ENCODE peak calls at places on chromosomes 11 and 22, in six cellular contexts. K is mesendoderm, F is kidney epithelial cell, A is fibroblast of lung, Z is OCI-LY7, J is HL-60. S is an unnamed sample.

GRCh38 chr11:118265954-118266353 is 1.9 kb upstream of the MPZL2 start:
- DNase-seq in Z (no peak), J (no peak), F (no peak), K (no peak), A (no peak), S (no peak)

GRCh38 chr11:76654310-76654851 is 16.2 kb downstream of the LRRC32 start:
- DNase-seq in K (peak; percentile 48), Z (no peak), F (no peak), J (no peak), A (peak; percentile 99), S (peak; percentile 78)

GRCh38 chr11:71947498-71947897 is 18.7 kb downstream of the RNF121 start:
- DNase-seq in A (peak; percentile 5), Z (no peak), J (no peak), F (no peak), K (no peak), S (no peak)

GRCh38 chr22:49362393-49362792 is 465.3 kb downstream of the BRD1 start:
- DNase-seq in K (no peak), A (no peak), Z (no peak), J (no peak), F (no peak), S (no peak)

GRCh38 chr22:36136988-36137387 is 23.6 kb downstream of the APOL3 start:
- DNase-seq in F (no peak), J (no peak), Z (no peak), A (peak; percentile 46), K (no peak), S (peak; percentile 28)

GRCh38 chr11:27699926-27700350 is 317 bp downstream of the BDNF start:
- DNase-seq in A (no peak), F (no peak), Z (no peak), J (no peak), K (no peak), S (no peak)

GRCh38 chr11:112526699-112527410 is 266.2 kb upstream of the PLET1 start:
- DNase-seq in J (no peak), A (no peak), Z (no peak), F (no peak), K (peak; percentile 53), S (no peak)

GRCh38 chr11:19389787-19390303 is 149.1 kb upstream of the E2F8 start:
- DNase-seq in A (peak; percentile 85), J (no peak), F (no peak), K (no peak), Z (no peak), S (peak; percentile 60)

GRCh38 chr11:26613759-26614158 is 41.7 kb upstream of the MUC15 start:
- DNase-seq in A (no peak), J (no peak), F (no peak), K (no peak), Z (no peak), S (no peak)

GRCh38 chr11:70628881-70629844 is 230.8 kb downstream of the CTTN start:
- DNase-seq in Z (no peak), K (no peak), F (no peak), J (no peak), A (no peak), S (no peak)

GRCh38 chr11:70912226-70912840 is 340.0 kb downstream of the SHANK2 start:
- DNase-seq in F (peak; percentile 28), J (no peak), K (no peak), Z (no peak), A (no peak), S (no peak)

GRCh38 chr11:115081972-115082371 is 403.6 kb downstream of the NXPE2 start:
- DNase-seq in J (no peak), F (no peak), Z (no peak), A (no peak), K (no peak), S (no peak)

GRCh38 chr11:16372355-16372754 is 16.0 kb upstream of the SOX6 start:
- DNase-seq in K (no peak), A (no peak), F (no peak), Z (no peak), J (no peak), S (no peak)

GRCh38 chr11:119843760-119844330 is 114.8 kb upstream of the NECTIN1 start:
- DNase-seq in A (no peak), K (peak; percentile 26), Z (no peak), J (no peak), F (no peak), S (no peak)

GRCh38 chr11:128450882-128451647 is 136.3 kb downstream of the ETS1 start:
- DNase-seq in A (no peak), K (no peak), Z (no peak), J (no peak), F (no peak), S (no peak)

GRCh38 chr11:130390071-130390758 is 38.2 kb downstream of the ADAMTS8 start:
- DNase-seq in Z (peak; percentile 9), F (no peak), A (peak; percentile 88), J (no peak), K (peak; percentile 71), S (peak; percentile 31)

GRCh38 chr11:114609429-114609828 is 13.8 kb upstream of the NXPE4 start:
- DNase-seq in A (no peak), J (no peak), K (no peak), Z (no peak), F (no peak), S (no peak)

GRCh38 chr11:126414615-126415014 is 59.1 kb downstream of the ST3GAL4 start:
- DNase-seq in Z (no peak), F (no peak), K (no peak), J (no peak), A (no peak), S (no peak)

GRCh38 chr11:126415128-126415527 is 59.6 kb downstream of the ST3GAL4 start:
- DNase-seq in A (peak; percentile 96), J (no peak), F (no peak), K (no peak), Z (no peak), S (peak; percentile 38)

GRCh38 chr11:126417463-126417862 is 62.0 kb downstream of the ST3GAL4 start:
- DNase-seq in Z (no peak), F (no peak), K (no peak), J (no peak), A (no peak), S (no peak)

GRCh38 chr11:126415669-126416420 is 60.4 kb downstream of the ST3GAL4 start:
- DNase-seq in K (no peak), Z (no peak), J (no peak), A (peak; percentile 93), F (no peak), S (no peak)

DNA sequence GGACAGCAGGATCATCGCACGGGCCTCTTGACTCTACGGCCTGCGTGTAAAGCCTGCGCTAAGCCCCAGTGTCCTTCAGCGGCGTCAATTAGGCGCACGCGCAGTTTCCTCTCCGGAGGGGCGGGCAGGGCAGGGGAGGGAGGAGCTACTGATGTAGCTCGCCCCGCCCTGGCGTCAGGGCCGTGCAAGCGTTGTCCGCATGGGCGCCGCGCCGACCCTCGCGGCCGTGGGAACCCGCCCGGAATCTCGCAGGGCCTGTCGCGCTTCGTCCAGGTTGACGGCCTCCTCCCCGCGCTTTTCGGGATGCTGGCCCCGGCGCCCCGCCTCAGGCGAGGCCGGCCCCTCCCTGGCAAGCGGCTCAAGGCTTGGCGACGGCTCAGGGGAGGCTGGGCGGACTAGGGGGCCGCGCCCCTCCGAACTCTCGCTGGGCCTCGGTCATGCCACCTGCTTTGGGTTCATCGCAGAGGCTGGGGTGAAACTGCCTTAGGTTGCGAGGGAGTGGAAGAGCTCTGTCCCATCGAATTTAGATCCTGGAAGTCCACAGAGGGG is 61.1 kb downstream of the ST3GAL4 start:
- DNase-seq in A (peak; percentile 84), Z (peak; percentile 62), F (no peak), J (no peak), K (peak; percentile 77), S (peak; percentile 28)
- H3K4me3 ChIP-seq in A (peak overlapping the region; percentile 15), Z (peak overlapping the region; percentile 54), F (peak overlapping the region; percentile 43), J (no peak overlapping the region), K (no peak overlapping the region), S (peak overlapping the region; percentile 53)

DNA sequence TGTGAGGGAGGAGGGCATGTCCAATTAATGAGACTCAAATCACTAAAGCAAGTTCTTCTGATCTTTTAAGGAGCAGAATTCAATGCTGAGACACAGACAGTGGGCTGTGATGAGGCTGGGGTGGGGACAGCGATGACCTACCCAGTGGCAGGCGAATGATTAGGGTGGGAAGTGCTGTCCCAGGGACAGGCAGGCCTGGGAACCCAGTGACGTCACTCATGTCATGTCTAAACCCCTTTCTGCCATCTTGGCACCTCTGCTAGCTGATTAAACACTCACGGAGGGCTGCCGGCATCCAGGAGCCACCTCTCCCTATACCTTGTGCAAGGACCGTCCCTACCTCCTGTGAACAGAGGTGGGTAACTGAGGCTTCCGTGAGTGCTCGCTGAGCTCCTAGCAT is 1235.2 kb downstream of the TBC1D22A start:
- DNase-seq in Z (no peak), F (no peak), J (no peak), A (no peak), K (no peak), S (no peak)
- H3K4me3 ChIP-seq in Z (no peak overlapping the region), F (no peak overlapping the region), J (no peak overlapping the region), A (no peak overlapping the region), K (no peak overlapping the region), S (no peak overlapping the region)

DNA sequence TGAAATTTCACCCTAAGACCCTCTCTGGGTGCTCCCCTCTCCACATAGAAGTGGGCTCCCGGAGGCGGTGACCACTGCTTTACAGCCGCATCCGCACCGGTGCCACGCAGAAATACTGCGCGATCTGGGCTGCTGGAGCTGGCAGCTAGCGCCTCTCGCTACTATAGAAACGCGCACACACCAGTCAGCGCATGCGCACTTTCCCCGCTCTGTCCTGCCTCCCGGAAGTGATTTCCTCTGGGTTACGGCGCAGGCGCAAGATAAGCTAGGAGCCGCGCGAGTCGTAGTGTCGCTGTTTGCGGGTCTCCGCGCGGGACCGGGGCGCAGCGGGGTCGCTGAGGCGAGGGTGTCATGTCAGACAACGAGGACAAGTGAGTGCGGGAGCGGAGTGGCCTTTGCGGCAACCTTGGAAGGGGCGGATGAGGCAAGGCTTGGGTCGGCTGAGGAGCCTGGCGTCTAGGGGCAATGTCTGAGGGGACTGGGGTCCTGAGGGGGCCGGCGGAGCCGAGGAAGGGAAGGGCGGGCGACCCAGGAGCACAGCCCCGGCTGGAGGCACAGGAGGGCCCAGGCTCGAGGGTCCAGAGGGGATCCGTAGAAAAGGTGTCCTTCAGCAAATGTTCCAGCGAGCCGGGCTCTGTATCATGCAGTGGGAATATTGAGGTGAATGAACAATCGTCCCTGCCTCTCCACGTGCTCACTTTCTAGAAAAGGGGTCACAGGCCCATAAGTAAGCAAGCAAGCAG is at the start of the genes C22orf23 and POLR2F:
- DNase-seq in F (peak; percentile 82), Z (peak; percentile 97), J (peak; percentile 89), K (peak; percentile 96), A (peak; percentile 93), S (peak; percentile 73)
- H3K4me3 ChIP-seq in F (peak within 1 kb of the TSS; percentile 86), Z (peak within 1 kb of the TSS; percentile 98), J (peak within 1 kb of the TSS; percentile 85), K (peak within 1 kb of the TSS; percentile 93), A (peak within 1 kb of the TSS; percentile 87), S (peak within 1 kb of the TSS; percentile 96)

DNA sequence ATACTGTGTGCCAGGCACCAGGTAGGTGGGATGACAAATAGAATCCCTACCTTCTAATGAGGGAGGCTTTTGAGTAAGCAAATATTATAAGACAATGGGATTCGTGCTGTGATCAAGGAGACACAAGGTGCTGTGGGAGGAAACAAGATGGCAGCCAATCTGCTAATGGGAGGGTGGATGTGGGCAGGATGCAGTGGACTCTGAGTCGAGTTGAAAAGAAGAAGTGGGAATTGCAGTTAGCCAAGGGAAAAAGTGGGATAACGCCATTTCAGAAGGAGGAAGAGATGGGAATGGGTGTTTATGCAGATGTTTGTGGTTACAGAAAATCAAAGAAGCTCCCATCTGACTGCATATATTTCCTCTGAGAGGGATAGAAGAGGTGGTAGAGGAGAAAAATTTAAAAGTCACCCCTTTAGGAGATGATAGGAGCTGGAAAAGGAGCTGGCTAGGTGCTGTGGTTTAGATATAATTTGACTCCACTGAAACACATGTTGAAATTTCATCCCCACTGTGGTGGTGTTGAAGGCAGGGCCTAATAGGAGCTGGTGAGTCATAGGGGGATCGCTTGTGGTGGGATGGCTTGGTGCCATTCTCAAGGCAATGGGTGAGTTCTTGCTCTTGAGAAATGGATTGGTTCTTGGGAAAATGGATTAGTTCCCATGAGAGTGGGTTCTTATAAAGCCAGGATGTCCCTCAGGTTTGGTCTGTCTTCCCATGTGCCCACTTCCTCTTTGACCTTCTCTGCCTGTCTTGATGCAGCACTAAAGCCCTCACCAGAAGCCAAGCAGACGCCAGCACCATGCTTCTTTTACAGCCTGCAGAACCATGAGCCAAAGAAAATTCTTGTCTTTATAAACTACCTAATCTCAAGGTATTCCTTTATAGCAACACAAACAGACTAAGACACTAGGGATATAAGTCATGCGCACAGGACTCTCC is 30.0 kb upstream of the POU2AF1 start:
- DNase-seq in A (peak; percentile 73), K (no peak), F (no peak), Z (no peak), J (no peak), S (peak; percentile 41)
- H3K4me3 ChIP-seq in A (no peak overlapping the region), K (no peak overlapping the region), F (no peak overlapping the region), Z (peak overlapping the region; percentile 10), J (no peak overlapping the region), S (no peak overlapping the region)